ENCODE peak calls at places on chromosomes 1 and 21, in eight cellular contexts. E, Q, F, T, C, O, A and Y are unnamed samples.

GRCh38 chr21:35475006-35475405 is 425.9 kb upstream of the RUNX1 start:
- DNase-seq in E (no peak), Q (no peak), F (no peak), T (no peak), C (no peak), O (peak), A (no peak), Y (no peak)

GRCh38 chr1:172343246-172344099 is 77.0 kb upstream of the C1orf105 start:
- DNase-seq in E (peak), Q (no peak), F (no peak), T (no peak), C (peak), O (peak), A (no peak), Y (no peak)

GRCh38 chr1:53930932-53931331 is 14.6 kb downstream of the IFT25 start:
- DNase-seq in E (no peak), Q (no peak), F (no peak), T (no peak), C (no peak), O (no peak), A (no peak), Y (no peak)

GRCh38 chr1:210250998-210251679 is 18.5 kb downstream of the SERTAD4 start:
- DNase-seq in E (peak), Q (no peak), F (no peak), T (peak), C (peak), O (no peak), A (no peak), Y (peak)

GRCh38 chr21:45528028-45528705 is 14.1 kb downstream of the SLC19A1 start:
- DNase-seq in E (no peak), Q (peak), F (no peak), T (no peak), C (no peak), O (no peak), A (no peak), Y (no peak)

GRCh38 chr1:201447911-201448871 is 20.8 kb downstream of the PHLDA3 start:
- DNase-seq in E (peak), Q (peak), F (peak), T (peak), C (peak), O (no peak), A (peak), Y (peak)

GRCh38 chr1:119715542-119715941 is 3.8 kb downstream of the PHGDH start:
- DNase-seq in E (no peak), Q (no peak), F (no peak), T (no peak), C (no peak), O (no peak), A (no peak), Y (no peak)

GRCh38 chr1:20229191-20229590 is 42.9 kb upstream of the PLA2G2C start:
- DNase-seq in E (no peak), Q (no peak), F (no peak), T (no peak), C (peak), O (no peak), A (no peak), Y (no peak)

GRCh38 chr21:45982758-45983731 is 1.5 kb downstream of the COL6A1 start:
- DNase-seq in E (no peak), Q (peak), F (no peak), T (no peak), C (no peak), O (no peak), A (no peak), Y (no peak)

GRCh38 chr1:93344886-93345632 is 648 bp upstream of the DR1 start:
- DNase-seq in E (peak), Q (no peak), F (no peak), T (no peak), C (no peak), O (no peak), A (peak), Y (no peak)

GRCh38 chr1:19096036-19096833 is 113.8 kb downstream of the UBR4 start:
- DNase-seq in E (peak), Q (peak), F (peak), T (no peak), C (peak), O (no peak), A (no peak), Y (no peak)